ENCODE peak calls at places on chromosomes 7 and 10, in five cellular contexts. J is CD8-positive, alpha-beta memory T cell; X is osteoblast; S is tibial nerve; L is SJSA1. U is an unnamed sample.

GRCh38 chr7:42735081-42735480 is 176.8 kb downstream of the C7orf25 start:
- DNase-seq in J (no peak), X (no peak), S (no peak), L (no peak), U (no peak)

GRCh38 chr7:129779602-129780256 is 168.2 kb downstream of the NRF1 start:
- DNase-seq in J (peak; percentile 32), X (peak; percentile 96), S (no peak), L (peak; percentile 55), U (no peak)

GRCh38 chr10:61465216-61465496 is 12.0 kb upstream of the TMEM26 start:
- DNase-seq in J (no peak), X (no peak), S (no peak), L (no peak), U (no peak)

GRCh38 chr10:28054211-28054888 is 55.5 kb upstream of the ODAD2 start:
- DNase-seq in J (no peak), X (peak; percentile 14), S (no peak), L (peak; percentile 91), U (no peak)

GRCh38 chr7:23315366-23315765 is 16.2 kb downstream of the MALSU1 start:
- DNase-seq in J (no peak), X (no peak), S (no peak), L (peak; percentile 57), U (no peak)

GRCh38 chr10:99754670-99755069 is 22.6 kb downstream of the CUTC start:
- DNase-seq in J (no peak), X (no peak), S (no peak), L (no peak), U (no peak)

GRCh38 chr7:129359176-129359575 is 75.1 kb upstream of the STRIP2 start:
- DNase-seq in J (no peak), X (no peak), S (no peak), L (no peak), U (no peak)

GRCh38 chr10:59513558-59513957 is 151.2 kb upstream of the FAM13C start:
- DNase-seq in J (no peak), X (no peak), S (no peak), L (no peak), U (no peak)

GRCh38 chr10:103653581-103654020 is 160.1 kb downstream of the NEURL1 start:
- DNase-seq in J (no peak), X (no peak), S (no peak), L (no peak), U (no peak)

GRCh38 chr7:108147031-108147563 is 16.9 kb upstream of the LAMB4 start:
- DNase-seq in J (no peak), X (no peak), S (no peak), L (no peak), U (no peak)

GRCh38 chr7:129495987-129496386 is 6.3 kb upstream of the SMKR1 start:
- DNase-seq in J (no peak), X (no peak), S (no peak), L (no peak), U (no peak)

GRCh38 chr7:101911800-101912705 is 94.6 kb downstream of the CUX1 start:
- DNase-seq in J (no peak), X (no peak), S (peak; percentile 46), L (no peak), U (peak; percentile 90)

GRCh38 chr7:39240864-39241263 is 263.2 kb downstream of the POU6F2 start:
- DNase-seq in J (no peak), X (no peak), S (no peak), L (no peak), U (no peak)

GRCh38 chr10:114545071-114545470 is 113.0 kb downstream of the ABLIM1 start:
- DNase-seq in J (no peak), X (no peak), S (no peak), L (no peak), U (no peak)

GRCh38 chr10:60456053-60456452 is 66.4 kb upstream of the ANK3 start:
- DNase-seq in J (no peak), X (no peak), S (no peak), L (no peak), U (no peak)

GRCh38 chr7:28536259-28536658 is 123.9 kb downstream of the CREB5 start:
- DNase-seq in J (no peak), X (no peak), S (no peak), L (no peak), U (peak; percentile 56)

GRCh38 chr7:136405931-136406777 is 429.0 kb upstream of the MTPN start:
- DNase-seq in J (no peak), X (peak; percentile 74), S (no peak), L (peak; percentile 33), U (no peak)

GRCh38 chr10:88032566-88032965 is 169.1 kb downstream of the PTEN start:
- DNase-seq in J (no peak), X (peak; percentile 84), S (no peak), L (peak; percentile 20), U (no peak)

GRCh38 chr10:112977294-112977951 is 27.4 kb downstream of the TCF7L2 start:
- DNase-seq in J (no peak), X (no peak), S (no peak), L (no peak), U (no peak)

GRCh38 chr7:91618665-91619437 is 261.7 kb downstream of the MTERF1 start:
- DNase-seq in J (no peak), X (no peak), S (no peak), L (no peak), U (no peak)

GRCh38 chr7:101278461-101279292 is 33.8 kb upstream of the FIS1 start:
- DNase-seq in J (no peak), X (no peak), S (no peak), L (no peak), U (no peak)

GRCh38 chr10:34780818-34781380 is 34.2 kb downstream of the PARD3 start:
- DNase-seq in J (no peak), X (peak; percentile 80), S (no peak), L (peak; percentile 56), U (peak; percentile 50)

GRCh38 chr10:7417103-7417623 is 6.3 kb upstream of the SFMBT2 start:
- DNase-seq in J (peak; percentile 45), X (no peak), S (no peak), L (no peak), U (no peak)

GRCh38 chr10:54769051-54769450 is 32.0 kb downstream of the PCDH15 start:
- DNase-seq in J (no peak), X (peak; percentile 25), S (no peak), L (no peak), U (no peak)

GRCh38 chr7:41975854-41976253 is 261.2 kb downstream of the GLI3 start:
- DNase-seq in J (no peak), X (no peak), S (no peak), L (no peak), U (no peak)

GRCh38 chr10:89216056-89216455 is 8.9 kb upstream of the CH25H start:
- DNase-seq in J (no peak), X (no peak), S (no peak), L (no peak), U (no peak)

GRCh38 chr7:48251766-48252165 is 80.5 kb downstream of the ABCA13 start:
- DNase-seq in J (no peak), X (no peak), S (no peak), L (no peak), U (no peak)

GRCh38 chr7:125436220-125436619 is 506.6 kb upstream of the POT1 start:
- DNase-seq in J (no peak), X (no peak), S (no peak), L (no peak), U (no peak)

GRCh38 chr10:4688620-4689019 is 137.4 kb upstream of the AKR1E2 start:
- DNase-seq in J (no peak), X (no peak), S (no peak), L (no peak), U (no peak)

GRCh38 chr10:84291389-84291788 is 37.0 kb upstream of the CCSER2 start:
- DNase-seq in J (no peak), X (peak; percentile 51), S (no peak), L (peak; percentile 42), U (no peak)

GRCh38 chr7:141693082-141693481 is 8.9 kb downstream of the DENND11 start:
- DNase-seq in J (no peak), X (no peak), S (no peak), L (no peak), U (no peak)

GRCh38 chr7:141698247-141699015 is 3.5 kb downstream of the DENND11 start:
- DNase-seq in J (no peak), X (no peak), S (no peak), L (no peak), U (no peak)

GRCh38 chr7:141695803-141696289 is 6.1 kb downstream of the DENND11 start:
- DNase-seq in J (no peak), X (no peak), S (no peak), L (no peak), U (no peak)

GRCh38 chr7:141697211-141697871 is 4.6 kb downstream of the DENND11 start:
- DNase-seq in J (no peak), X (no peak), S (no peak), L (peak; percentile 40), U (no peak)

GRCh38 chr7:141696386-141696785 is 5.6 kb downstream of the DENND11 start:
- DNase-seq in J (no peak), X (no peak), S (no peak), L (no peak), U (no peak)
- H3K27ac ChIP-seq in J (no peak overlapping the region), X (no peak overlapping the region), S (no peak overlapping the region), L (no peak overlapping the region), U (no peak overlapping the region)

DNA sequence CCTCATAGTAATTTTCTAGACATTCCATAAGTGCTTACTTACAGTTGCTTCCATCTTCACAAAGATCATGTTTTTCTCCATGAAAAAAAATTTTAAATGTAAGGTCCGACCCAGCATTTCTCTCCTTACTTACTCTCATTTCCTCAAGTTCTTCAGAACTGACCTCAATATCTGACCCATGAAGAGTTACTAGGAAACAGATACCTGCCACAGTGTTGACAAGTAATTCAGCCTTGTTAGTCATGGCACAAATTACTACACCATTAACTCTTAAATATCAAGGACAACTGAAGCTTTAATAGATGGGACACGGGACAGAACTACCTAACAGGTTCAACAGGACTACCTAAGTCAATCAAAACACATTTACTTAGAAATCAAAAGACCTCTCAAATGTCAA is 316.2 kb downstream of the POM121L12 start:
- DNase-seq in J (no peak), X (no peak), S (no peak), L (no peak), U (no peak)
- H3K9me3 ChIP-seq in J (no peaks in the 10 kb centered on the region), X (peaks cover 7% of the 10 kb centered on the region), S (no peaks in the 10 kb centered on the region), L (no peaks in the 10 kb centered on the region), U (no peaks in the 10 kb centered on the region)

GRCh38 chr10:665579-666091 is 23.8 kb downstream of the DIP2C start:
- DNase-seq in J (no peak), X (no peak), S (no peak), L (no peak), U (peak; percentile 58)
- H3K27ac ChIP-seq in J (no peak overlapping the region), X (no peak overlapping the region), S (peak overlapping the region; percentile 86), L (no peak overlapping the region), U (no peak overlapping the region)

DNA sequence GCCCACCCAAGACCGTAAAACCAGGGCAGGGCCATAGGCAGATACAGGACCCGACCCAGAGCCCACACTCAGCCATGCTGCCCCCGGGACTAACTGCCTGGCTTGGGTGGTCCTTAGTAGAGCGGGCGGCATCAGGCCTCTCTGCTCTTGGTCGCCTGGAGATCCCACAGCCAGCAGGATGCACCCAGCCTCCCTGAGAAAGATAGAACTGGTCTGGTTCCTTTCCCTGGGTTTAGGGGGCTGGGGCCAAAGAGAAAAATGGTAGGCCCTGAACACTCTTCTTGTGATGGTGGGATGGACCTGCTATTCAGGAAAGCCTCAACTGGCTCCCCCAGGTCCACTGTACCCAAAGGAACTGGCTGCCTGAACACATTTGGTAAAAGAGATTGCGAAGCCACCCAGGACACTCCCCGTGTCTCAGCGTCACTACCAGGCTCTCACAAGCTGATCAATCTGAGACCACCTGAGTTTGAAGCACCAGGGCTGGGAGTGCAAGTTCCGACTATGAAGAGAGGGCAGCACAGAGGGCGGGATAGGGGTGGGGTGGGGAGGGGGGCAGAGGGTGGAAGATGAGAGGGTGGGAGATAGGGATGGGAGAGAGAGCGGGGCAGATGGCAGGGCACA is 591.5 kb downstream of the DNAJB6 start:
- DNase-seq in J (no peak), X (no peak), S (no peak), L (no peak), U (no peak)
- H3K9me3 ChIP-seq in J (no peaks in the 10 kb centered on the region), X (peaks cover 5% of the 10 kb centered on the region), S (peaks cover 12% of the 10 kb centered on the region), L (peaks cover 25% of the 10 kb centered on the region), U (no peaks in the 10 kb centered on the region)

U was measured in psoas muscle.